ENCODE peak calls at places on chromosomes 5 and 9, in seven cellular contexts. G is effector CD4-positive, alpha-beta T cell; W is mesothelial cell of epicardium; A is activated CD8-positive, alpha-beta memory T cell treated with anti-CD3 and anti-CD28 coated beads for 48 hours; R is OCI-M1; C is iris pigment epithelial cell; Q is germinal center. E is an unnamed sample.

GRCh38 chr9:98255064-98255577 is 328 bp downstream of the TBC1D2 start:
- DNase-seq in G (peak; percentile 4), W (no peak), C (peak; percentile 70), A (no peak), R (no peak), Q (no peak), E (peak; percentile 47)

GRCh38 chr5:58670620-58671019 is 87.7 kb downstream of the RAB3C start:
- DNase-seq in Q (no peak), R (no peak), W (no peak), G (no peak), C (no peak), A (no peak), E (no peak)

GRCh38 chr5:11785771-11786342 is 118.4 kb downstream of the CTNND2 start:
- DNase-seq in C (no peak), G (no peak), Q (no peak), R (no peak), W (no peak), A (no peak), E (no peak)

GRCh38 chr9:138006576-138007233 is 129.1 kb downstream of the CACNA1B start:
- DNase-seq in C (no peak), R (no peak), Q (no peak), W (no peak), A (no peak), G (no peak), E (no peak)

GRCh38 chr5:133781446-133781845 is 169.1 kb upstream of the FSTL4 start:
- DNase-seq in C (no peak), A (no peak), Q (no peak), G (no peak), W (no peak), R (no peak), E (no peak)

GRCh38 chr5:173800340-173800739 is 87.8 kb upstream of the CPEB4 start:
- DNase-seq in C (no peak), R (no peak), Q (no peak), G (no peak), A (no peak), W (no peak), E (peak; percentile 24)

GRCh38 chr5:120803282-120803681 is 339.2 kb downstream of the PRR16 start:
- DNase-seq in G (no peak), R (peak; percentile 8), Q (no peak), W (no peak), A (no peak), C (peak; percentile 40), E (peak; percentile 31)

GRCh38 chr9:121743441-121744001 is 92.1 kb downstream of the DAB2IP start:
- DNase-seq in G (no peak), A (no peak), C (peak; percentile 83), W (no peak), Q (no peak), R (peak; percentile 36), E (peak; percentile 90)

GRCh38 chr9:89845862-89846261 is 241.1 kb downstream of the GADD45G start:
- DNase-seq in A (no peak), R (no peak), W (no peak), G (no peak), Q (no peak), C (no peak), E (no peak)

GRCh38 chr5:79621056-79621455 is 8.8 kb downstream of the TENT2 start:
- DNase-seq in Q (no peak), C (peak; percentile 91), R (no peak), G (no peak), W (no peak), A (no peak), E (peak; percentile 47)

GRCh38 chr5:149366169-149366750 is 8.4 kb downstream of the PCYOX1L start:
- DNase-seq in R (peak; percentile 48), W (no peak), G (no peak), Q (no peak), C (no peak), A (no peak), E (no peak)

GRCh38 chr5:175248416-175248905 is 195.5 kb downstream of the DRD1 start:
- DNase-seq in R (no peak), G (no peak), A (no peak), Q (no peak), W (no peak), C (no peak), E (peak; percentile 80)

GRCh38 chr9:135225619-135226228 is 138.3 kb downstream of the OLFM1 start:
- DNase-seq in R (no peak), G (no peak), A (no peak), W (no peak), Q (no peak), C (no peak), E (no peak)

GRCh38 chr5:148314187-148314586 is 2.0 kb downstream of the SPINK7 start:
- DNase-seq in A (no peak), G (no peak), R (peak; percentile 29), Q (no peak), W (no peak), C (no peak), E (no peak)

GRCh38 chr9:131954299-131954698 is 125.4 kb downstream of the MED27 start:
- DNase-seq in G (no peak), C (peak; percentile 5), A (no peak), R (peak; percentile 1), W (no peak), Q (no peak), E (no peak)